ENCODE peak calls at places on chromosomes 13 and 19, in four cellular contexts. One of them, this sample, is unnamed.

GRCh38 chr19:46372901-46373572 is 26.1 kb downstream of the PPP5C start:
- DNase-seq in posterior cingulate gyrus: no peak
- DNase-seq in RPMI7951: no peak
- DNase-seq in cardiac fibroblast: peak
- DNase-seq in this sample: peak

GRCh38 chr13:113125506-113126264 is 3.1 kb downstream of the F10 start:
- DNase-seq in posterior cingulate gyrus: no peak
- DNase-seq in RPMI7951: no peak
- DNase-seq in cardiac fibroblast: no peak
- DNase-seq in this sample: no peak

GRCh38 chr13:99969934-99970760 is 1.4 kb downstream of the ZIC5 start:
- DNase-seq in posterior cingulate gyrus: no peak
- DNase-seq in RPMI7951: no peak
- DNase-seq in cardiac fibroblast: no peak
- DNase-seq in this sample: peak

GRCh38 chr13:106573279-106573831 is 5.4 kb upstream of the ARGLU1 start:
- DNase-seq in posterior cingulate gyrus: no peak
- DNase-seq in RPMI7951: no peak
- DNase-seq in cardiac fibroblast: peak
- DNase-seq in this sample: no peak

GRCh38 chr13:112977091-112977490 is 8.1 kb downstream of the MCF2L start:
- DNase-seq in posterior cingulate gyrus: no peak
- DNase-seq in RPMI7951: no peak
- DNase-seq in cardiac fibroblast: no peak
- DNase-seq in this sample: no peak

GRCh38 chr13:25329706-25330105 is 28.3 kb downstream of the NUP58 start:
- DNase-seq in posterior cingulate gyrus: no peak
- DNase-seq in RPMI7951: peak
- DNase-seq in cardiac fibroblast: peak
- DNase-seq in this sample: no peak

GRCh38 chr13:44815507-44816074 is 173.7 kb downstream of the NUFIP1 start:
- DNase-seq in posterior cingulate gyrus: no peak
- DNase-seq in RPMI7951: peak
- DNase-seq in cardiac fibroblast: peak
- DNase-seq in this sample: peak

GRCh38 chr19:55220525-55220924 is 8.0 kb downstream of the TMEM86B start:
- DNase-seq in posterior cingulate gyrus: no peak
- DNase-seq in RPMI7951: no peak
- DNase-seq in cardiac fibroblast: no peak
- DNase-seq in this sample: no peak

GRCh38 chr19:1261863-1262686 is 7.1 kb upstream of the CIRBP start:
- DNase-seq in posterior cingulate gyrus: no peak
- DNase-seq in RPMI7951: peak
- DNase-seq in cardiac fibroblast: peak
- DNase-seq in this sample: no peak

GRCh38 chr13:25827986-25828385 is 223.8 kb downstream of the SHISA2 start:
- DNase-seq in posterior cingulate gyrus: no peak
- DNase-seq in RPMI7951: no peak
- DNase-seq in cardiac fibroblast: no peak
- DNase-seq in this sample: no peak

GRCh38 chr13:39655041-39655568 is 357 bp upstream of the COG6 start:
- DNase-seq in posterior cingulate gyrus: no peak
- DNase-seq in RPMI7951: no peak
- DNase-seq in cardiac fibroblast: peak
- DNase-seq in this sample: no peak

GRCh38 chr13:36344173-36344572 is 2.0 kb downstream of the SPART start:
- DNase-seq in posterior cingulate gyrus: no peak
- DNase-seq in RPMI7951: peak
- DNase-seq in cardiac fibroblast: peak
- DNase-seq in this sample: no peak

GRCh38 chr13:70544706-70545105 is 436.5 kb upstream of the KLHL1 start:
- DNase-seq in posterior cingulate gyrus: no peak
- DNase-seq in RPMI7951: no peak
- DNase-seq in cardiac fibroblast: no peak
- DNase-seq in this sample: no peak

GRCh38 chr13:100035936-100036335 is 53.0 kb upstream of the PCCA start:
- DNase-seq in posterior cingulate gyrus: no peak
- DNase-seq in RPMI7951: no peak
- DNase-seq in cardiac fibroblast: no peak
- DNase-seq in this sample: no peak

GRCh38 chr13:93066187-93066586 is 160.4 kb upstream of the GPC6 start:
- DNase-seq in posterior cingulate gyrus: no peak
- DNase-seq in RPMI7951: peak
- DNase-seq in cardiac fibroblast: peak
- DNase-seq in this sample: no peak

GRCh38 chr19:3367572-3368440 is 1.4 kb downstream of the NFIC start:
- DNase-seq in posterior cingulate gyrus: no peak
- DNase-seq in RPMI7951: no peak
- DNase-seq in cardiac fibroblast: no peak
- DNase-seq in this sample: no peak

GRCh38 chr13:35914662-35915061 is 216.5 kb downstream of the DCLK1 start:
- DNase-seq in posterior cingulate gyrus: no peak
- DNase-seq in RPMI7951: no peak
- DNase-seq in cardiac fibroblast: no peak
- DNase-seq in this sample: no peak

GRCh38 chr19:44718441-44719261 is 19.7 kb downstream of the CEACAM16 start:
- DNase-seq in posterior cingulate gyrus: no peak
- DNase-seq in RPMI7951: peak
- DNase-seq in cardiac fibroblast: peak
- DNase-seq in this sample: peak

GRCh38 chr13:29888306-29888705 is 37.9 kb upstream of the UBL3 start:
- DNase-seq in posterior cingulate gyrus: no peak
- DNase-seq in RPMI7951: no peak
- DNase-seq in cardiac fibroblast: peak
- DNase-seq in this sample: no peak

GRCh38 chr19:48540110-48540509 is 11.9 kb upstream of the SULT2B1 start:
- DNase-seq in posterior cingulate gyrus: no peak
- DNase-seq in RPMI7951: peak
- DNase-seq in cardiac fibroblast: no peak
- DNase-seq in this sample: no peak

GRCh38 chr13:20197361-20197834 is 4.7 kb upstream of the GJB2 start:
- DNase-seq in posterior cingulate gyrus: no peak
- DNase-seq in RPMI7951: peak
- DNase-seq in cardiac fibroblast: peak
- DNase-seq in this sample: peak

GRCh38 chr13:70162141-70162540 is 53.9 kb upstream of the KLHL1 start:
- DNase-seq in posterior cingulate gyrus: no peak
- DNase-seq in RPMI7951: no peak
- DNase-seq in cardiac fibroblast: no peak
- DNase-seq in this sample: no peak

GRCh38 chr13:89163081-89163480 is 1491.9 kb downstream of the SLITRK5 start:
- DNase-seq in posterior cingulate gyrus: no peak
- DNase-seq in RPMI7951: peak
- DNase-seq in cardiac fibroblast: no peak
- DNase-seq in this sample: no peak

GRCh38 chr13:106083620-106084350 is 451.7 kb downstream of the EFNB2 start:
- DNase-seq in posterior cingulate gyrus: no peak
- DNase-seq in RPMI7951: peak
- DNase-seq in cardiac fibroblast: peak
- DNase-seq in this sample: peak

GRCh38 chr19:50269653-50270052 is 59.5 kb downstream of the KCNC3 start:
- DNase-seq in posterior cingulate gyrus: no peak
- DNase-seq in RPMI7951: no peak
- DNase-seq in cardiac fibroblast: no peak
- DNase-seq in this sample: no peak

GRCh38 chr13:41505209-41505835 is 48.0 kb downstream of the RGCC start:
- DNase-seq in posterior cingulate gyrus: no peak
- DNase-seq in RPMI7951: peak
- DNase-seq in cardiac fibroblast: peak
- DNase-seq in this sample: no peak

GRCh38 chr13:111347438-111347837 is 27.0 kb downstream of the TEX29 start:
- DNase-seq in posterior cingulate gyrus: no peak
- DNase-seq in RPMI7951: no peak
- DNase-seq in cardiac fibroblast: no peak
- DNase-seq in this sample: no peak

GRCh38 chr19:7908078-7908699 is 4.5 kb downstream of the MAP2K7 start:
- DNase-seq in posterior cingulate gyrus: no peak
- DNase-seq in RPMI7951: no peak
- DNase-seq in cardiac fibroblast: no peak
- DNase-seq in this sample: no peak

GRCh38 chr19:43534305-43534612 is 1.3 kb downstream of the ZNF575 start:
- DNase-seq in posterior cingulate gyrus: no peak
- DNase-seq in RPMI7951: no peak
- DNase-seq in cardiac fibroblast: no peak
- DNase-seq in this sample: no peak

GRCh38 chr13:78867655-78868054 is 208.7 kb upstream of the OBI1 start:
- DNase-seq in posterior cingulate gyrus: no peak
- DNase-seq in RPMI7951: no peak
- DNase-seq in cardiac fibroblast: no peak
- DNase-seq in this sample: no peak

GRCh38 chr19:57016076-57016475 is 103.7 kb upstream of the USP29 start:
- DNase-seq in posterior cingulate gyrus: peak
- DNase-seq in RPMI7951: no peak
- DNase-seq in cardiac fibroblast: no peak
- DNase-seq in this sample: no peak

GRCh38 chr19:44824758-44825157 is 15.9 kb downstream of the BCAM start:
- DNase-seq in posterior cingulate gyrus: no peak
- DNase-seq in RPMI7951: no peak
- DNase-seq in cardiac fibroblast: no peak
- DNase-seq in this sample: no peak